ENCODE peak calls at places on chromosomes 11 and 22, in ten cellular contexts. G is SK-N-SH, X is HCT116, O is mesendoderm, Q is uterus, P is heart right ventricle, B is brain microvascular endothelial cell, U is thoracic aorta, R is trophoblast cell, C is psoas muscle. L is an unnamed sample.
A peak's percentile ranks its signal among the peaks of the same experiment; 100 is the strongest.

GRCh38 chr11:6431861-6432260 is 8.9 kb downstream of the HPX start:
- DNase-seq in B (peak; percentile 61), G (no peak), Q (no peak), C (no peak), U (no peak), O (peak; percentile 40), P (no peak), R (peak; percentile 96), X (peak; percentile 46), L (peak; percentile 92)

GRCh38 chr22:34814260-34814659 is 251.7 kb upstream of the ISX start:
- DNase-seq in C (no peak), U (no peak), B (no peak), R (no peak), Q (no peak), G (no peak), P (no peak), X (no peak), O (peak; percentile 69), L (no peak)

GRCh38 chr11:108914211-108914610 is 249.3 kb downstream of the DDX10 start:
- DNase-seq in P (no peak), C (no peak), B (no peak), R (no peak), Q (no peak), X (no peak), G (peak; percentile 12), U (no peak), O (peak; percentile 28), L (no peak)

GRCh38 chr11:38176812-38177322 is 1578.8 kb upstream of the RAG2 start:
- DNase-seq in C (no peak), U (no peak), B (no peak), P (no peak), Q (no peak), G (no peak), X (no peak), R (no peak), O (no peak), L (peak; percentile 26)

GRCh38 chr22:25930710-25931353 is 188.8 kb downstream of the MYO18B start:
- DNase-seq in G (no peak), P (no peak), U (no peak), X (no peak), R (no peak), Q (no peak), B (no peak), O (no peak), C (no peak), L (no peak)

GRCh38 chr11:79438631-79439429 is 2.0 kb downstream of the TENM4 start:
- DNase-seq in O (peak; percentile 75), U (no peak), C (peak; percentile 48), P (peak; percentile 9), X (no peak), Q (peak; percentile 28), G (peak; percentile 65), B (no peak), R (no peak), L (no peak)

GRCh38 chr11:20021771-20022362 is 138.4 kb downstream of the DBX1 start:
- DNase-seq in O (no peak), B (no peak), R (no peak), G (no peak), X (no peak), Q (no peak), P (no peak), C (no peak), U (no peak), L (no peak)

GRCh38 chr22:44546686-44547310 is 48.8 kb upstream of the RTL6 start:
- DNase-seq in U (no peak), R (no peak), X (no peak), O (no peak), P (no peak), Q (no peak), G (no peak), C (no peak), B (no peak), L (peak; percentile 32)

GRCh38 chr22:23836281-23836680 is 2.5 kb downstream of the DERL3 start:
- DNase-seq in P (no peak), B (no peak), G (peak; percentile 14), C (peak; percentile 56), O (no peak), U (no peak), Q (no peak), R (no peak), X (no peak), L (peak; percentile 42)

GRCh38 chr11:66591175-66591574 is 1.7 kb downstream of the CCDC87 start:
- DNase-seq in C (no peak), O (no peak), U (no peak), X (no peak), Q (no peak), P (no peak), R (no peak), G (no peak), B (no peak), L (no peak)

GRCh38 chr11:71075116-71075720 is 177.2 kb downstream of the SHANK2 start:
- DNase-seq in B (no peak), P (no peak), G (no peak), X (no peak), R (no peak), Q (no peak), U (no peak), C (no peak), O (no peak), L (no peak)

GRCh38 chr11:83610996-83611395 is 324.8 kb upstream of the CCDC90B start:
- DNase-seq in G (no peak), U (no peak), P (no peak), X (no peak), B (no peak), C (no peak), O (no peak), Q (no peak), R (no peak), L (no peak)

GRCh38 chr22:26283330-26283729 is 114.1 kb downstream of the SEZ6L start:
- DNase-seq in O (no peak), B (no peak), Q (no peak), G (no peak), U (no peak), C (no peak), P (no peak), R (no peak), X (no peak), L (no peak)

GRCh38 chr11:67584881-67585873 is 1.6 kb downstream of the GSTP1 start:
- DNase-seq in B (no peak), Q (no peak), C (no peak), R (no peak), O (peak; percentile 40), U (no peak), G (peak; percentile 53), P (no peak), X (no peak), L (no peak)

GRCh38 chr11:34595960-34596359 is 24.9 kb upstream of the EHF start:
- DNase-seq in Q (no peak), P (no peak), X (no peak), G (no peak), C (no peak), O (no peak), B (no peak), R (no peak), U (no peak), L (no peak)

GRCh38 chr11:3989891-3990290 is 104.7 kb upstream of the RRM1 start:
- DNase-seq in Q (no peak), O (no peak), C (no peak), G (no peak), P (no peak), B (no peak), U (no peak), R (no peak), X (no peak), L (no peak)

GRCh38 chr22:44752285-44753188 is at the start of gene ARHGAP8:
- DNase-seq in R (peak; percentile 14), B (no peak), X (no peak), Q (no peak), C (no peak), O (peak; percentile 39), P (no peak), U (no peak), G (peak; percentile 74), L (no peak)

DNA sequence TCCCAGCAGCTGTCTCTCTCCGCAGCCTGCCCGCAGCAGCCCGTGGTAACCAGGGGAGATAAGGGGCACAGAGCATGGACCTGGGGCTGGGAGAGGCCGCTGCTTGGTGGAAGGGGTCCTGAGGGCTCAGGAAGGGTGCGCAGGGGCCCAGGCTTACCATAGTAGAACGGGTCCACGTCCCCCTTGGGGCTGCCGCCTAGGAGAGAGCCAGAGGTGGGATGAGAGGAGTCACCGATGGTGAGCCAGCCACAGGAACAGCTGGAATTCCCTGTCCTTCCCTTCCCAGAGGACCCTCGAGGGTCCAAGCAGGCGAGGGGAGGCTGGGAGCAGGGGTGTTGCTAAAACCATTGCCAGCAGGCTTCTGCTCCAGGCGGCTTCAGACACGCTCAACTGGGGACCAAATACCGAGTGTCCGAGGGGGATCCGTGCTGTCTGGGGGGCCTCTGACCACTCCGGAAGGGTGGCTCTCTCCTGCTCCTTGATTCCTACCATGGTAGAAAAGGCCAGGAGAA is 2.0 kb downstream of the FXYD2 start:
- DNase-seq in O (no peak), G (no peak), X (no peak), C (peak; percentile 41), U (no peak), R (no peak), Q (peak; percentile 15), B (no peak), P (no peak), L (peak; percentile 23)
- H3K4me3 ChIP-seq in O (no peak overlapping the region), G (no peak overlapping the region), X (no peak overlapping the region), C (no peak overlapping the region), U (no peak overlapping the region), R (no peak overlapping the region), Q (no peak overlapping the region), B (no peak overlapping the region), P (no peak overlapping the region), L (no peak overlapping the region)

GRCh38 chr22:31344369-31345330 is 1.5 kb downstream of the PATZ1 start:
- DNase-seq in Q (peak; percentile 50), P (peak; percentile 31), C (peak; percentile 68), G (peak; percentile 39), O (no peak), R (peak; percentile 50), X (no peak), B (peak; percentile 26), U (no peak), L (no peak)
- H3K36me3 ChIP-seq in Q (no peaks in the 10 kb centered on the region), P (no peaks in the 10 kb centered on the region), C (peaks cover 32% of the 10 kb centered on the region), G (peaks cover 44% of the 10 kb centered on the region), O (peaks cover 3% of the 10 kb centered on the region), R (peaks cover 44% of the 10 kb centered on the region), X (peaks cover 17% of the 10 kb centered on the region), B (peaks cover 14% of the 10 kb centered on the region), U (peaks cover 5% of the 10 kb centered on the region), L (peaks cover 53% of the 10 kb centered on the region)

GRCh38 chr11:134574947-134575346 is 162.9 kb upstream of the B3GAT1 start:
- DNase-seq in Q (no peak), G (no peak), P (no peak), C (no peak), O (no peak), X (no peak), U (no peak), B (no peak), R (no peak), L (no peak)
- H3K27ac ChIP-seq in Q (no peak overlapping the region), G (no peak overlapping the region), P (no peak overlapping the region), C (no peak overlapping the region), O (no peak overlapping the region), X (no peak overlapping the region), U (no peak overlapping the region), B (no peak overlapping the region), R (no peak overlapping the region), L (no peak overlapping the region)

DNA sequence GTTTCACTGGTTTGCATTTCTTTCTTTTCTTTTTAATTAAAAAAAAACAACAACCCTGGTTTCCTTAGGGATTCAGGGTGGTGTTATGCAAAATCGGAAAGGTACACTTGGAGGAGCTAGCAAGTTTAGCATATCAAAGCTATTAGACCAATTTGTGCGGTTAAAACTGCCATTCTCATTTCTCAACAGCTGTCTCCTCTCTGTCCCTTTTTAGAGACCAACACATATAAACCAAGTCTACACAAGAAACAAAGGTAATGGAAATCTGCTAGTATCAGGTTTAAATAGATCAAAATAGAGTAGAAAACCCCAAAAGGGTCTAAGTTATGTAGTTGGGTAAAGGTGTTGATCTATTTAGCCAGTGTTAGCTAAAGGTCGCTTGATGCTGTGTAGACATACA is 1.7 kb upstream of the SESN3 start:
- DNase-seq in U (no peak), P (no peak), C (no peak), G (no peak), X (no peak), O (no peak), B (no peak), R (no peak), Q (no peak), L (no peak)
- H3K4me3 ChIP-seq in U (peak overlapping the region; percentile 97), P (peak overlapping the region; percentile 90), C (peak overlapping the region; percentile 83), G (peak overlapping the region; percentile 54), X (no peak overlapping the region), O (no peak overlapping the region), B (peak overlapping the region; percentile 71), R (no peak overlapping the region), Q (peak overlapping the region; percentile 32), L (no peak overlapping the region)

L was measured in RWPE2.